ENCODE peak calls at places on chromosomes 13 and 19, in nine cellular contexts. V is AG10803; Z is stimulated activated naive CD4-positive, alpha-beta T cell treated with Interleukin-2 at 50 U/mL for 16 hours; D is EL; I is GM23248; U is effector memory CD8-positive, alpha-beta T cell; Y is RWPE1; A is NCI-H345; N is fibroblast of mammary gland. W is an unnamed sample.

GRCh38 chr13:45258339-45258685 is 57.5 kb upstream of the KCTD4 start:
- DNase-seq in V (no peak), Z (no peak), D (no peak), I (no peak), U (no peak), Y (no peak), A (no peak), N (no peak), W (no peak)

GRCh38 chr13:100306444-100306999 is 217.6 kb downstream of the PCCA start:
- DNase-seq in V (no peak), Z (no peak), D (no peak), I (no peak), U (no peak), Y (no peak), A (no peak), N (no peak), W (no peak)

GRCh38 chr13:26037302-26037701 is 14.5 kb downstream of the SHISA2 start:
- DNase-seq in V (no peak), Z (no peak), D (no peak), I (no peak), U (no peak), Y (no peak), A (no peak), N (no peak), W (no peak)

GRCh38 chr19:54017266-54017665 is 25.8 kb downstream of the CACNG6 start:
- DNase-seq in V (peak), Z (no peak), D (peak), I (peak), U (no peak), Y (no peak), A (no peak), N (peak), W (no peak)

GRCh38 chr13:50995870-50996269 is 86.3 kb downstream of the RNASEH2B start:
- DNase-seq in V (no peak), Z (no peak), D (no peak), I (no peak), U (no peak), Y (no peak), A (no peak), N (no peak), W (no peak)

GRCh38 chr13:27583645-27584044 is 36.7 kb downstream of the LNX2 start:
- DNase-seq in V (peak), Z (no peak), D (peak), I (peak), U (no peak), Y (no peak), A (no peak), N (no peak), W (no peak)

GRCh38 chr19:38034153-38034835 is 127.3 kb downstream of the SIPA1L3 start:
- DNase-seq in V (no peak), Z (no peak), D (peak), I (peak), U (no peak), Y (no peak), A (no peak), N (peak), W (no peak)

GRCh38 chr19:35000647-35001501 is 751 bp downstream of the GRAMD1A start:
- DNase-seq in V (peak), Z (peak), D (peak), I (peak), U (peak), Y (no peak), A (peak), N (peak), W (no peak)

GRCh38 chr13:94198666-94199065 is 280.8 kb downstream of the DCT start:
- DNase-seq in V (no peak), Z (no peak), D (no peak), I (no peak), U (no peak), Y (no peak), A (peak), N (no peak), W (no peak)

W was measured in NCI-H510A.